ENCODE peak calls at places on chromosomes 4 and X, in ten cellular contexts. J is heart left ventricle, T is dorsolateral prefrontal cortex, Z is spleen, B is fibroblast of lung, M is BE2C, C is MM.1S, I is H9, W is left ventricle myocardium inferior, D is GM06990. K is an unnamed sample. For H3K27me3, the result is how much of the 10 kb centered on the place peaks cover.

GRCh38 chrX:119686087-119686639 is 6.8 kb downstream of the SEPTIN6 start:
- DNase-seq in J (no peak), T (no peak), Z (peak), B (no peak), M (peak), C (peak), I (no peak), W (no peak), D (peak), K (no peak)

GRCh38 chr4:89158884-89159503 is 47.7 kb downstream of the TIGD2 start:
- DNase-seq in J (no peak), T (no peak), Z (no peak), B (peak), M (no peak), C (peak), I (no peak), W (no peak), D (no peak), K (no peak)

GRCh38 chr4:21134994-21135393 is 434.7 kb downstream of the PACRGL start:
- DNase-seq in J (no peak), T (no peak), Z (no peak), B (peak), M (no peak), C (peak), I (no peak), W (no peak), D (no peak), K (no peak)

GRCh38 chr4:140703463-140703862 is 52.7 kb downstream of the TBC1D9 start:
- DNase-seq in J (no peak), T (no peak), Z (no peak), B (peak), M (no peak), C (no peak), I (no peak), W (no peak), D (no peak), K (no peak)

GRCh38 chr4:6222761-6223292 is 22.5 kb upstream of the JAKMIP1 start:
- DNase-seq in J (no peak), T (no peak), Z (no peak), B (peak), M (peak), C (no peak), I (peak), W (no peak), D (no peak), K (peak)

GRCh38 chr4:185599151-185599648 is 63.9 kb upstream of the PDLIM3 start:
- DNase-seq in J (no peak), T (no peak), Z (no peak), B (no peak), M (no peak), C (no peak), I (no peak), W (no peak), D (no peak), K (no peak)

GRCh38 chrX:8873956-8874355 is 72.8 kb upstream of the FAM9A start:
- DNase-seq in J (no peak), T (no peak), Z (no peak), B (no peak), M (no peak), C (no peak), I (no peak), W (no peak), D (no peak), K (no peak)

GRCh38 chr4:156778093-156778492 is 193.5 kb downstream of the PDGFC start:
- DNase-seq in J (no peak), T (no peak), Z (no peak), B (peak), M (no peak), C (no peak), I (no peak), W (no peak), D (no peak), K (no peak)

GRCh38 chr4:145935253-145936141 is 3.1 kb downstream of the ZNF827 start:
- DNase-seq in J (peak), T (no peak), Z (no peak), B (no peak), M (peak), C (peak), I (peak), W (peak), D (peak), K (peak)

GRCh38 chr4:185276036-185276435 is 66.6 kb downstream of the SNX25 start:
- DNase-seq in J (no peak), T (no peak), Z (no peak), B (peak), M (no peak), C (no peak), I (no peak), W (no peak), D (no peak), K (no peak)

GRCh38 chrX:72003811-72004750 is 93.4 kb downstream of the NHSL2 start:
- DNase-seq in J (peak), T (no peak), Z (no peak), B (peak), M (peak), C (no peak), I (peak), W (peak), D (no peak), K (no peak)

GRCh38 chr4:7121174-7121573 is 53.3 kb upstream of the GRPEL1 start:
- DNase-seq in J (no peak), T (no peak), Z (no peak), B (no peak), M (no peak), C (no peak), I (no peak), W (no peak), D (no peak), K (peak)

GRCh38 chr4:151946718-151947117 is 185.9 kb upstream of the GATB start:
- DNase-seq in J (no peak), T (no peak), Z (no peak), B (no peak), M (no peak), C (no peak), I (no peak), W (no peak), D (no peak), K (no peak)

GRCh38 chr4:304987-305680 is at the start of gene ZNF732:
- DNase-seq in J (peak), T (peak), Z (no peak), B (peak), M (peak), C (no peak), I (no peak), W (peak), D (no peak), K (peak)

GRCh38 chrX:46811101-46811500 is 25.7 kb upstream of the RP2 start:
- DNase-seq in J (no peak), T (no peak), Z (no peak), B (no peak), M (no peak), C (no peak), I (no peak), W (no peak), D (no peak), K (no peak)

GRCh38 chrX:51334276-51334675 is 1.7 kb downstream of the NUDT10 start:
- DNase-seq in J (no peak), T (no peak), Z (no peak), B (peak), M (no peak), C (no peak), I (no peak), W (no peak), D (no peak), K (no peak)

GRCh38 chrX:31670245-31670644 is 598.4 kb upstream of the FTHL17 start:
- DNase-seq in J (no peak), T (no peak), Z (no peak), B (no peak), M (no peak), C (no peak), I (no peak), W (no peak), D (no peak), K (no peak)

GRCh38 chr4:140856692-140857091 is 100.5 kb upstream of the TBC1D9 start:
- DNase-seq in J (peak), T (no peak), Z (no peak), B (peak), M (no peak), C (no peak), I (peak), W (no peak), D (no peak), K (no peak)

GRCh38 chr4:6105311-6105911 is 87.2 kb upstream of the C4orf50 start:
- DNase-seq in J (peak), T (no peak), Z (no peak), B (no peak), M (no peak), C (no peak), I (peak), W (no peak), D (no peak), K (peak)

GRCh38 chrX:30196322-30196721 is 19.0 kb upstream of the MAGEB2 start:
- DNase-seq in J (no peak), T (no peak), Z (no peak), B (peak), M (no peak), C (peak), I (no peak), W (no peak), D (no peak), K (no peak)

GRCh38 chr4:109160494-109160893 is 142.0 kb downstream of the COL25A1 start:
- DNase-seq in J (no peak), T (no peak), Z (no peak), B (no peak), M (no peak), C (no peak), I (no peak), W (no peak), D (no peak), K (no peak)

GRCh38 chr4:7399433-7400234 is 35.1 kb downstream of the PSAPL1 start:
- DNase-seq in J (no peak), T (no peak), Z (peak), B (no peak), M (no peak), C (no peak), I (no peak), W (no peak), D (no peak), K (peak)

DNA sequence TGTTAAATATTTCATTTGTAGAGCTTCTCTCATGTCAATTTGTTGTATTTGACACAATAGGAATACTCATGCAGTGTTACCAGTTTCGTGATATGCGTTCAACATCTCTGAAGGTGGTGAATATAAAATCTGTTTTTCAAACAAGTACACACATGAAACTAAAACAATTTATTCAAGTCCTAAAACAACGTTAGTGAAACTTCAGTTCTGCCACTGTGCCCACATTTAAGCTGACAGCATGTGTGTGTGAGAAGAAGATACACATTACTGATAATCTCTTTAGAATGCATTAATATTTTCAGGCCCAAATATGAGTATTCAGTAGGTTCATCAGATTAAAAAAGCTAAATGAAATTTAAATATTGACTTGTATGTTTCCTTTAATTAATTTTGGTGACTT is 21.7 kb downstream of the GAB1 start:
- DNase-seq in J (no peak), T (no peak), Z (no peak), B (no peak), M (no peak), C (peak), I (no peak), W (no peak), D (no peak), K (no peak)
- H3K27me3 ChIP-seq in J (under half), T (under half), Z (under half), B (under half), M (under half), C (under half), I (under half), W (under half), D (under half), K (under half)

GRCh38 chrX:40096395-40097091 is 1.2 kb downstream of the BCOR start:
- DNase-seq in J (peak), T (no peak), Z (peak), B (no peak), M (peak), C (peak), I (peak), W (peak), D (peak), K (peak)

GRCh38 chrX:40098264-40099045 is 697 bp upstream of the BCOR start:
- DNase-seq in J (peak), T (no peak), Z (peak), B (peak), M (peak), C (peak), I (peak), W (peak), D (peak), K (peak)

GRCh38 chrX:40099046-40099968 is 1.5 kb upstream of the BCOR start:
- DNase-seq in J (peak), T (no peak), Z (peak), B (no peak), M (peak), C (peak), I (peak), W (peak), D (peak), K (peak)

GRCh38 chrX:40097101-40097491 is 662 bp downstream of the BCOR start:
- DNase-seq in J (no peak), T (no peak), Z (no peak), B (no peak), M (no peak), C (no peak), I (no peak), W (no peak), D (no peak), K (no peak)

DNA sequence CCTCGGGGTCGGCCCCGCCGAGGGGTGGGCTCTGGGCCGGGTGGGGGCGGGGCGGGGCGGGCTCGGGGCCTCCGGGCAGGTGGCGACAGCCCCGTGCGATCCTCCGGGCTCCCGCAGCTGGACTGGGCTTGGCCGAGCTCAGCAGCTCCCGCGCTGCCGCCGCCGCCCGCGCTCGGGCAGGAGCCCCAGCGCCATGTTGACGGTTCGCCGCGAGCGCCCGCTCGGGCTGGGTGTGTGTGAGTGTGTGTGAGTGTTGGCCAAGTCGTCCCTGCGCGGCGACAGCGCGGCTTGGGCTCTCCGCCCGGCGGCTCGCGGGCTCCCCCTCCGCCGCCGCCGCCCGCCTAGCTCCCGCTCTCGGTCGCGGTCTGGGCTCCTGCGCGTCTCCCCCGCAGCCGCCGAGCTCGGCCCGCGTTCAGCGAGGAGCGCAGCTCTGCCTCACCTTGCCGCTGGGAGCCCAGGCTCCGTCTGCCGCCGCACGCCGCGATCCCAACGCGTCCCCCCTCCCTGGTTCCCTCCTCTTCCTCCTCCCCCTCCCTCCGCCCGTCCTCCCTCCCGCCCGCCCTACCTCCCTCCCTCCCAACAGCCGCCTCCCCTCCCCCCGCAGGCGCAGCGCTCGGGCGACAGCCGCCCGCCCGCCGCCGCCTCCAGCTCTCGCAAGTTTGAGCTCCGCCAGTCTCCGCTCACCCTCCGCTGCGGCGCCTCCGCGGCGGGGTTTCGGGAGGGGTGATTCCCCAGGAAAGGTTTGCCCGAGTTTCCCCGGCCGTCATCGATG is at the start of gene BCOR:
- DNase-seq in J (peak), T (no peak), Z (peak), B (peak), M (peak), C (peak), I (peak), W (peak), D (peak), K (peak)
- TF ChIP-seq CTCF in J (no peak), T (peak), Z (no peak), B (no peak), M (no peak), C (no peak), I (peak), W (peak), D (no peak), K (no peak)

GRCh38 chrX:144896323-144896722 is 351.0 kb upstream of the SPANXN1 start:
- DNase-seq in J (no peak), T (no peak), Z (no peak), B (no peak), M (no peak), C (peak), I (no peak), W (no peak), D (no peak), K (no peak)
- H3K27me3 ChIP-seq in J (under half), T (under half), Z (under half), B (under half), M (under half), C (under half), I (under half), W (under half), D (under half), K (under half)

DNA sequence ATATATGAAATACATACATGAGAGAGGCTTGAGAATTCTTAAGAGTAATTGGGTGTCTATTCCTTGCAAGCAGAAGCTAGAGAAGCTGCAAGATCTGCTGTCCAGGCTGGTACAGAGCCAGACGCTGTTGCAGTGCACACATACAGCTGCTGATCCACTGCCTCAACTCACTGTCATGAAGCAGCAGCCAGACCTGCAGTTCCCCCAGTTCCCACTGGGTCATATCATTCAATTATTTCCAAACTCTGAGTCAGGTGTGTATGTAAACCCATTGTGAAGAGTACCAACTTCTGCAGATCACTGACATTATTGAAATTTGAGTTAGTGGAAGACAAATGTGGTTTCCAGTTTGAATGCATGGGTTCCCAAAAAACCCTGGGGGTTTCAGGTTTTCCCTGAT is 1212.8 kb upstream of the ADGRL3 start:
- DNase-seq in J (no peak), T (no peak), Z (no peak), B (no peak), M (no peak), C (no peak), I (no peak), W (no peak), D (no peak), K (no peak)
- TF ChIP-seq CTCF in J (no peak), T (no peak), Z (no peak), B (no peak), M (no peak), C (no peak), I (peak), W (no peak), D (no peak), K (no peak)

GRCh38 chr4:13544556-13545393 is 467 bp upstream of the NKX3-2 start:
- DNase-seq in J (peak), T (no peak), Z (peak), B (peak), M (peak), C (no peak), I (peak), W (peak), D (no peak), K (peak)

GRCh38 chr4:13547563-13548041 is 3.3 kb upstream of the NKX3-2 start:
- DNase-seq in J (no peak), T (no peak), Z (peak), B (no peak), M (no peak), C (peak), I (no peak), W (no peak), D (no peak), K (no peak)

GRCh38 chr4:13546855-13547562 is 2.7 kb upstream of the NKX3-2 start:
- DNase-seq in J (no peak), T (no peak), Z (peak), B (no peak), M (no peak), C (no peak), I (peak), W (no peak), D (no peak), K (no peak)

GRCh38 chr4:13545394-13545808 is 1.1 kb upstream of the NKX3-2 start:
- DNase-seq in J (no peak), T (no peak), Z (no peak), B (no peak), M (no peak), C (no peak), I (no peak), W (no peak), D (no peak), K (no peak)

GRCh38 chr4:13546374-13546854 is 2.1 kb upstream of the NKX3-2 start:
- DNase-seq in J (no peak), T (no peak), Z (no peak), B (no peak), M (no peak), C (no peak), I (no peak), W (no peak), D (no peak), K (no peak)
- H3K27me3 ChIP-seq in J (half or more), T (half or more), Z (half or more), B (under half), M (half or more), C (under half), I (half or more), W (half or more), D (under half), K (under half)

GRCh38 chr4:12729384-12729783 is 754.8 kb downstream of the RAB28 start:
- DNase-seq in J (no peak), T (no peak), Z (no peak), B (peak), M (no peak), C (no peak), I (no peak), W (no peak), D (no peak), K (no peak)

GRCh38 chr4:12724520-12724919 is 759.6 kb downstream of the RAB28 start:
- DNase-seq in J (no peak), T (no peak), Z (no peak), B (no peak), M (no peak), C (peak), I (no peak), W (no peak), D (no peak), K (no peak)

DNA sequence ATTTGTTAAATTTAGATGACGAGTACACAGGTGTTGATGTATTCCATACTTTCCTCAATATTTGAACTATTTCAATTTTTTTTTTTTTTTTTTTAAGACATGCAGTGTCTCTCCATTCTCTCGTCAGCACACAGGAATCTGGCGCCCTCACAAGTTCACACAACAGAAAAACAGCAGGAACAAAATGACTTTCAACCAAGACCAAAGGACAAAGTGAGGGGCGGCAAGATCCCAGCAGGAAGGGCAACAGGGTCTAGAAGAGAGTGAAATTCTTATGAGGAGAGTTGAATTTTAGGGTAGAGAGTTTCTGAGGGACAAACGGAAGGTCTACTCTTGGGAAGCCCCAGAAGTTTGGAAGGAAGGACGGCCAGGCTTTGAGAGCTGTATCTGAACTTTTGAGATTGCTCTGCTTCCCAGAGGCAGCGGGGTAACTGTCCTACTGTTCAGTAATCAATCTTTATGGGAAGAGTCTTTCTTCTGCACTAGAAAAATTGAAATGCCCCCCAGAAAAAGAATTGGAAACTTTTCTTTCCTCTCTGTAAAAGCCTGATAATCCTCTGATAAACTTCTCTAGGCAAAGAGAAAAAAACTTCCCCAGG is 760.2 kb downstream of the RAB28 start:
- DNase-seq in J (no peak), T (no peak), Z (no peak), B (no peak), M (no peak), C (peak), I (peak), W (no peak), D (no peak), K (peak)
- TF ChIP-seq CTCF in J (peak), T (no peak), Z (no peak), B (no peak), M (no peak), C (peak), I (peak), W (no peak), D (peak), K (no peak)

DNA sequence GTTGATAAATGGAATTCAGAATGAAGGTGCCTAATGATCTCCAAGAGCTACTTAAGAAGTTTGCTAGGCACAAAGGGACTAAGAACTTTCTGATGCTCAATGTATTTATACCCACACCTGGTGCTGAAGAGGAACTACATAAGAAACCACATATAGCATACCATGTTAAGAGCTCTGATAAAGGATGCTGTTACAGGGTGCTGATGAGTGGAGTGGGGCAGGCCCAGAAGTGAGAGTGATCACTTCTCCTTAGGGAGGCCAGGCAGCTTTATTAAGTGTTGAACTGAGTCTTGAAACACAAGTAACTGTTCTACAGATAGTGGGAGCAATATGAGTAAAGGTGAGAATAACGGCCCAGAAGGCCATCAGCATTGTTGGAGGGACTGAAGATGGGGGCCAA is 68.3 kb upstream of the CHRDL1 start:
- DNase-seq in J (no peak), T (no peak), Z (no peak), B (no peak), M (no peak), C (no peak), I (no peak), W (no peak), D (no peak), K (no peak)
- H3K27me3 ChIP-seq in J (under half), T (under half), Z (under half), B (under half), M (under half), C (under half), I (under half), W (under half), D (under half), K (under half)

K was measured in testis.